ENCODE peak calls at places on chromosome 13, in six cellular contexts. U is neuronal stem cell, E is H9, D is mesenchymal stem cell, L is H1, Q is trophoblast cell. Z is an unnamed sample.

GRCh38 chr13:101155920-101156319 is 260.4 kb downstream of the NALCN start:
- DNase-seq in U (no peak), E (no peak), Q (no peak), L (no peak), D (no peak), Z (no peak)

GRCh38 chr13:22487932-22488331 is 692.8 kb upstream of the SGCG start:
- DNase-seq in L (no peak), U (no peak), E (no peak), D (no peak), Q (peak), Z (no peak)

GRCh38 chr13:45674908-45675307 is 27.2 kb upstream of the CBY2 start:
- DNase-seq in L (no peak), U (peak), Q (no peak), D (peak), E (no peak), Z (peak)

GRCh38 chr13:78680611-78681010 is 21.7 kb upstream of the OBI1 start:
- DNase-seq in E (no peak), L (no peak), D (no peak), Q (no peak), U (no peak), Z (no peak)

GRCh38 chr13:80783926-80784325 is 443.0 kb upstream of the SPRY2 start:
- DNase-seq in D (peak), E (no peak), Q (no peak), L (no peak), U (no peak), Z (no peak)

GRCh38 chr13:71874490-71874889 is 7.5 kb upstream of the DACH1 start:
- DNase-seq in L (no peak), U (no peak), Q (no peak), E (no peak), D (no peak), Z (no peak)

GRCh38 chr13:49527123-49527522 is 31.4 kb downstream of the PHF11 start:
- DNase-seq in Q (no peak), D (no peak), E (no peak), U (no peak), L (no peak), Z (no peak)

GRCh38 chr13:30997697-30998547 is 65.5 kb downstream of the TEX26 start:
- DNase-seq in U (no peak), E (no peak), Q (no peak), L (no peak), D (no peak), Z (no peak)

GRCh38 chr13:51280379-51280940 is 58.3 kb downstream of the FAM124A start:
- DNase-seq in E (peak), D (no peak), Q (no peak), U (no peak), L (no peak), Z (no peak)

GRCh38 chr13:67619346-67619745 is 389.2 kb upstream of the PCDH9 start:
- DNase-seq in U (no peak), D (peak), L (no peak), E (no peak), Q (no peak), Z (peak)

GRCh38 chr13:40457844-40458243 is 208.6 kb downstream of the FOXO1 start:
- DNase-seq in U (no peak), Q (no peak), L (no peak), E (no peak), D (no peak), Z (no peak)

GRCh38 chr13:30800107-30800506 is 64.8 kb downstream of the ALOX5AP start:
- DNase-seq in E (no peak), Q (no peak), D (no peak), U (no peak), L (no peak), Z (no peak)

GRCh38 chr13:20174656-20175405 is 14.0 kb upstream of the GJA3 start:
- DNase-seq in E (peak), L (peak), U (no peak), D (peak), Q (peak), Z (peak)

GRCh38 chr13:51501592-51502205 is 48.9 kb upstream of the INTS6 start:
- DNase-seq in Q (no peak), D (peak), E (no peak), L (no peak), U (no peak), Z (peak)

GRCh38 chr13:114062341-114062740 is 70.1 kb downstream of the RASA3 start:
- DNase-seq in Q (no peak), L (no peak), U (no peak), D (no peak), E (no peak), Z (no peak)

GRCh38 chr13:114064516-114065140 is 67.8 kb downstream of the RASA3 start:
- DNase-seq in D (peak), U (peak), L (no peak), E (no peak), Q (peak), Z (peak)

GRCh38 chr13:114065141-114065925 is 67.1 kb downstream of the RASA3 start:
- DNase-seq in Q (peak), U (no peak), E (peak), D (peak), L (peak), Z (peak)

GRCh38 chr13:114062754-114063153 is 69.7 kb downstream of the RASA3 start:
- DNase-seq in E (no peak), U (no peak), L (no peak), D (no peak), Q (no peak), Z (no peak)

DNA sequence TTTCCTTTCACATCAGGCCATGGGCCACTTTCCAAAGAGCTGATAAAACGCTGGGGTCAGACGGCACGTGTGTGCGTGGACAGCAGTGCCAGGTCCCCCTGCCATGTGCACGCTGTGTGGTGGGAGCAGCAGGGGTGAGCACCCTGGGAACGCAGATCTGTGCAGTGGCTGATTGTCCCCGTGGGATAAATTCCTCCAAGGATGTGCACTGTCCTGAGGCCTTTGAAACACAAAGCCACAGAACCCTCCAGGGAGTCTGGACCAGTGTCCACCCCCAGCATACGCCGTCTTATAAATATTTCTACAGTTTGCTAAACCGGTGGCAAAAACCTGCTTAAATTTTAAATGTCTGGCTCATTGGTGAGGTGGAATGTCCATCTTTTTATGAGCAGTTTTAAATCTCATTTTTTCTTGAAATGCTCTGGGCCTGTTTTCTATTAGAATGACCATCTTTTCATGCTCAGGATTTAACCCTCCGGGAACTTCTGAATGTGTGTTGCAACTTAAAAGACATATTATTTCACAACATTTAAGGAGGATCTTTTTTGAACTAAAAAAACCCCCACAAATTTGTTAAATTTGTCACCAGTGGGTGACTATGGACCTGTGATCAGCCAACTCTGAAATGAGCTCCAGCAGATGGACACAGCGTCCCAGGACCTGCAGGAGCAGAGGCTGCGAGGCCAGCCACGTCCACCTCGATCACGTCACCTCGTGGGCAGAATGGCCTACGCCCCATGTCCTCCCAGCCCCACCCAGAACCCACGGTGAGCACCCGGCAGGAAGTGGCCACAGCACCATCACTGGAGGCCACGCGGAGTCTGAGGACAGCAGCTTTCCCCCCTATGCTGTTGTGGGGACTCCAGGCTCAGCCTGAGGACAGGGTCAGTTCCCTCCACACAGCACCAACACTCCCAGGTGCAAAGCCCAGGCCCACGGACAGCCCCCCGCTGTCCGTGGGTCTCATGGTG is 68.6 kb downstream of the RASA3 start:
- DNase-seq in L (no peak), D (peak), U (no peak), E (no peak), Q (no peak), Z (peak)
- H3K4ac ChIP-seq in L (no peak), D (peak), U (peak), E (no peak), Q (peak), Z (peak)

DNA sequence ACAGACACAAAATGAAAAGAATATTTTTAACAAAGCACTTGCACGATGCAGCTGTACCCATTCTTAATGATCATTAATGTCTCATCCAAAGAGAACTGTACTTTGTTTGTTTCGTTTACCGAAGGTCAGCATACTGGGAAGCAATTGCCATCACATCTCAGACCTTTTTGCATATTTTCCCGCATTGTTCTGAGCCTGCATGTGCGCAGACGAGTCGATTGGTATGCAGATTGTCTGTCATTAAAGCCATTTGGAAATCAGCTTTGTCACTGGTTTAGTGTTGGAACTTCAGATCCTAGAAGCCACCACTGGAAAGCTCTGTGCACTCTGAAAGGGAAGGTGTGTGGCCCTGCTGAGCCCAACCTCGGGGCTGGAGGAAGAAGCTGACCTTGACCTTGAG is 15.6 kb downstream of the SPACA7 start:
- DNase-seq in D (no peak), E (no peak), L (no peak), Q (no peak), U (no peak), Z (no peak)
- H2AFZ ChIP-seq in D (no peak), E (no peak), L (no peak), Q (no peak), U (no peak), Z (no peak)

GRCh38 chr13:95689582-95689926 is 12.6 kb downstream of the DNAJC3 start:
- DNase-seq in L (no peak), Q (no peak), E (no peak), U (no peak), D (no peak), Z (no peak)

GRCh38 chr13:95678967-95679366 is 2.0 kb downstream of the DNAJC3 start:
- DNase-seq in E (no peak), Q (no peak), L (no peak), U (no peak), D (peak), Z (no peak)

GRCh38 chr13:95679722-95680121 is 2.8 kb downstream of the DNAJC3 start:
- DNase-seq in Q (no peak), D (no peak), E (no peak), L (no peak), U (no peak), Z (no peak)

GRCh38 chr13:95684463-95684862 is 7.5 kb downstream of the DNAJC3 start:
- DNase-seq in U (no peak), L (no peak), E (peak), D (no peak), Q (no peak), Z (no peak)
- H3K18ac ChIP-seq in U (no peak), L (no peak), E (no peak), D (no peak), Q (peak), Z (no peak)

GRCh38 chr13:99984463-99985242 is 3.1 kb downstream of the ZIC2 start:
- DNase-seq in U (no peak), Q (no peak), E (peak), L (no peak), D (no peak), Z (no peak)
- H3K4ac ChIP-seq in U (no peak), Q (no peak), E (no peak), L (peak), D (no peak), Z (no peak)

GRCh38 chr13:36131215-36131930 is at the start of gene DCLK1:
- DNase-seq in U (peak), L (no peak), D (peak), Q (no peak), E (peak), Z (no peak)
- H2AFZ ChIP-seq in U (peak), L (peak), D (no peak), Q (peak), E (no peak), Z (peak)

DNA sequence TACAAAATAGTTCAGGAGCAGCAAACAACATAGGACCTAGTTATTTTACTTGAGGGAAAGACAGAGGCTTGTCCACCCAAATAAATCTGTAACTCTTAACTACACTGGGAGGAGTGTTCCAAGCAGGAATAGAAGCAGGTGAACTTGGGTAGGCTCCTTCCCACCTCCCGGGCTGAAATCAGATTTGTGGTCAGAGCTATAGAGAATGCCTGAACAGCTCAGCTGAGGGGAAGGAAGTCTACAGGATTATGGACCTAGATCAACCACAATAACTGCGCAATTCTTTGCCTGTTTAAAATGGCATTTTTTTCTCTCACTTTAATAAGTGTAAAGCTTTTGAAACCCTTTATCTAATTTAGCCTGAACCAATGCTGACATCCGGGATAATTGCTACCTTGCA is 73.5 kb upstream of the IRS2 start:
- DNase-seq in D (no peak), E (no peak), L (no peak), U (no peak), Q (no peak), Z (no peak)
- H3K18ac ChIP-seq in D (no peak), E (no peak), L (no peak), U (no peak), Q (no peak), Z (no peak)

DNA sequence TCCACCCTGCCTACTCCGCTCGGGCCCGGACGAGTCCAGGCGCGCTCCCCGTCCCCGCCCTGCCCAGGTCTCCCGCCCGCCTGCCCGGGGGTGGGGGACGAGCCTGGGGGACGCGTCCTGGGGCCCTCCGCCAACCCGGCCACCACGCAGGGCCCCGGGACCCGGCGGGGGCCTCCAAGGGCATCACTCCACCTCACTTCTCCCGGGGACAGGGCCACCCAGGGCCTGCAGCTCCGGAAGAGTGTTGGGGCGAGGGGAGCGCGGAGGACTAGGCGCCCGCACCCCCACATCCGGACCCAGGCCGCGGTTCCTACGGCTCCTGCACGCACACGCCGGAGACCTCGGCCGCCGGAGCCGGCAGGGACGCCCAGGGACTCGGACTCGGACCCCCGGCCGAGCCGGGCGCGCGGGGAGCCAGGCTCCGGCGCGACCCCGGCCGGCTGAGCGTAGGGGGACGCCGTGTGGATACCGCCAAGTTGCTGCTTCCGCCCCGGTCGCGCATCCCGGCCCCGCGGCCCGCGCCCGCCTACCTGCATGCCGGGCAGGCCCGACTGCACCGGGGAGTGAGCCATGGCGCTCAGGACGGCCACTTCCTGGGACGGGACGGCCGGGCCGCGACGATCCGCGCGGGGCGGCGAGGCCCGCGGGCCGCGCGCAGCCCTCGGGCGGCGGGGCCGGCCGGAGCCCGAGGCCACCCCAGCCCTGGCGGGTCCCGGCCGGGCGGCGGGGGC is 527 bp downstream of the STK24 start:
- DNase-seq in E (no peak), U (peak), D (no peak), Q (no peak), L (no peak), Z (no peak)
- H3K4ac ChIP-seq in E (no peak), U (no peak), D (peak), Q (peak), L (no peak), Z (peak)

GRCh38 chr13:98484289-98485219 is 92.4 kb downstream of the STK24 start:
- DNase-seq in D (peak), E (peak), Q (peak), U (peak), L (no peak), Z (peak)
- H2AFZ ChIP-seq in D (no peak), E (no peak), Q (peak), U (no peak), L (no peak), Z (peak)